ENCODE peak calls at places on chromosomes 2 and 18, in six cellular contexts. One of them, this sample, is unnamed.

GRCh38 chr18:39051013-39051412 is 1485.4 kb upstream of the CELF4 start:
- DNase-seq in mucosa of gallbladder: no peak
- DNase-seq in activated CD4-positive, alpha-beta memory T cell treated with anti-CD3 and anti-CD28 coated beads for 36 hours: no peak
- DNase-seq in left cardiac atrium: no peak
- DNase-seq in IMR-90: no peak
- DNase-seq in foreskin fibroblast: no peak
- DNase-seq in this sample: no peak

GRCh38 chr2:96916156-96917007 is 46.5 kb upstream of the SEMA4C start:
- DNase-seq in mucosa of gallbladder: peak
- DNase-seq in activated CD4-positive, alpha-beta memory T cell treated with anti-CD3 and anti-CD28 coated beads for 36 hours: no peak
- DNase-seq in left cardiac atrium: no peak
- DNase-seq in IMR-90: no peak
- DNase-seq in foreskin fibroblast: peak
- DNase-seq in this sample: no peak

GRCh38 chr2:225165052-225165451 is 122.8 kb upstream of the DOCK10 start:
- DNase-seq in mucosa of gallbladder: no peak
- DNase-seq in activated CD4-positive, alpha-beta memory T cell treated with anti-CD3 and anti-CD28 coated beads for 36 hours: no peak
- DNase-seq in left cardiac atrium: no peak
- DNase-seq in IMR-90: peak
- DNase-seq in foreskin fibroblast: peak
- DNase-seq in this sample: no peak

GRCh38 chr2:96082211-96083063 is 33.9 kb downstream of the ADRA2B start:
- DNase-seq in mucosa of gallbladder: no peak
- DNase-seq in activated CD4-positive, alpha-beta memory T cell treated with anti-CD3 and anti-CD28 coated beads for 36 hours: peak
- DNase-seq in left cardiac atrium: no peak
- DNase-seq in IMR-90: no peak
- DNase-seq in foreskin fibroblast: no peak
- DNase-seq in this sample: no peak

GRCh38 chr2:112108238-112108832 is 29.9 kb upstream of the FBLN7 start:
- DNase-seq in mucosa of gallbladder: no peak
- DNase-seq in activated CD4-positive, alpha-beta memory T cell treated with anti-CD3 and anti-CD28 coated beads for 36 hours: no peak
- DNase-seq in left cardiac atrium: no peak
- DNase-seq in IMR-90: no peak
- DNase-seq in foreskin fibroblast: no peak
- DNase-seq in this sample: no peak

GRCh38 chr2:237689569-237690131 is 62.3 kb downstream of the LRRFIP1 start:
- DNase-seq in mucosa of gallbladder: no peak
- DNase-seq in activated CD4-positive, alpha-beta memory T cell treated with anti-CD3 and anti-CD28 coated beads for 36 hours: peak
- DNase-seq in left cardiac atrium: peak
- DNase-seq in IMR-90: no peak
- DNase-seq in foreskin fibroblast: peak
- DNase-seq in this sample: no peak

GRCh38 chr2:224398289-224398688 is 3.6 kb downstream of the FAM124B start:
- DNase-seq in mucosa of gallbladder: no peak
- DNase-seq in activated CD4-positive, alpha-beta memory T cell treated with anti-CD3 and anti-CD28 coated beads for 36 hours: no peak
- DNase-seq in left cardiac atrium: no peak
- DNase-seq in IMR-90: no peak
- DNase-seq in foreskin fibroblast: no peak
- DNase-seq in this sample: no peak

GRCh38 chr2:231198291-231199173 is at the start of gene ARMC9:
- DNase-seq in mucosa of gallbladder: peak
- DNase-seq in activated CD4-positive, alpha-beta memory T cell treated with anti-CD3 and anti-CD28 coated beads for 36 hours: peak
- DNase-seq in left cardiac atrium: peak
- DNase-seq in IMR-90: peak
- DNase-seq in foreskin fibroblast: peak
- DNase-seq in this sample: no peak

GRCh38 chr2:24891201-24891600 is 28.8 kb downstream of the ADCY3 start:
- DNase-seq in mucosa of gallbladder: no peak
- DNase-seq in activated CD4-positive, alpha-beta memory T cell treated with anti-CD3 and anti-CD28 coated beads for 36 hours: no peak
- DNase-seq in left cardiac atrium: no peak
- DNase-seq in IMR-90: peak
- DNase-seq in foreskin fibroblast: no peak
- DNase-seq in this sample: no peak

GRCh38 chr2:240686460-240686859 is 3.8 kb upstream of the AQP12B start:
- DNase-seq in mucosa of gallbladder: no peak
- DNase-seq in activated CD4-positive, alpha-beta memory T cell treated with anti-CD3 and anti-CD28 coated beads for 36 hours: no peak
- DNase-seq in left cardiac atrium: no peak
- DNase-seq in IMR-90: no peak
- DNase-seq in foreskin fibroblast: no peak
- DNase-seq in this sample: no peak

GRCh38 chr2:227052879-227053278 is 111.1 kb downstream of the COL4A4 start:
- DNase-seq in mucosa of gallbladder: no peak
- DNase-seq in activated CD4-positive, alpha-beta memory T cell treated with anti-CD3 and anti-CD28 coated beads for 36 hours: no peak
- DNase-seq in left cardiac atrium: no peak
- DNase-seq in IMR-90: no peak
- DNase-seq in foreskin fibroblast: no peak
- DNase-seq in this sample: no peak

GRCh38 chr2:125490308-125490707 is 1165.7 kb upstream of the GYPC start:
- DNase-seq in mucosa of gallbladder: no peak
- DNase-seq in activated CD4-positive, alpha-beta memory T cell treated with anti-CD3 and anti-CD28 coated beads for 36 hours: no peak
- DNase-seq in left cardiac atrium: no peak
- DNase-seq in IMR-90: no peak
- DNase-seq in foreskin fibroblast: no peak
- DNase-seq in this sample: no peak

GRCh38 chr2:221896505-221897151 is 324.5 kb upstream of the EPHA4 start:
- DNase-seq in mucosa of gallbladder: peak
- DNase-seq in activated CD4-positive, alpha-beta memory T cell treated with anti-CD3 and anti-CD28 coated beads for 36 hours: no peak
- DNase-seq in left cardiac atrium: peak
- DNase-seq in IMR-90: peak
- DNase-seq in foreskin fibroblast: peak
- DNase-seq in this sample: peak

GRCh38 chr2:71932027-71932779 is 215.5 kb downstream of the CYP26B1 start:
- DNase-seq in mucosa of gallbladder: peak
- DNase-seq in activated CD4-positive, alpha-beta memory T cell treated with anti-CD3 and anti-CD28 coated beads for 36 hours: no peak
- DNase-seq in left cardiac atrium: no peak
- DNase-seq in IMR-90: no peak
- DNase-seq in foreskin fibroblast: no peak
- DNase-seq in this sample: no peak

GRCh38 chr2:145927398-145927951 is 1407.6 kb upstream of the ZEB2 start:
- DNase-seq in mucosa of gallbladder: no peak
- DNase-seq in activated CD4-positive, alpha-beta memory T cell treated with anti-CD3 and anti-CD28 coated beads for 36 hours: no peak
- DNase-seq in left cardiac atrium: no peak
- DNase-seq in IMR-90: no peak
- DNase-seq in foreskin fibroblast: peak
- DNase-seq in this sample: no peak

This sample was measured in astrocyte of the cerebellum.